ENCODE peak calls at places on chromosomes 3 and 15, in six cellular contexts. R, O, L, I, V and U are unnamed samples.

GRCh38 chr15:61063875-61064320 is 165.2 kb downstream of the RORA start:
- DNase-seq in I (no peak), L (no peak), R (peak), V (no peak), O (no peak), U (no peak)

GRCh38 chr3:133662256-133662773 is 574 bp upstream of the TOPBP1 start:
- DNase-seq in L (no peak), R (peak), I (no peak), O (no peak), V (peak), U (no peak)

GRCh38 chr15:73560501-73561117 is 72.6 kb downstream of the NPTN start:
- DNase-seq in R (peak), V (peak), L (peak), I (peak), O (peak), U (no peak)

GRCh38 chr15:94312946-94313345 is 81.6 kb downstream of the MCTP2 start:
- DNase-seq in R (peak), L (no peak), V (no peak), O (no peak), I (no peak), U (no peak)

GRCh38 chr3:178097576-178097975 is 438.7 kb upstream of the KCNMB2 start:
- DNase-seq in I (peak), L (no peak), R (no peak), O (no peak), V (no peak), U (no peak)

GRCh38 chr3:185733980-185734724 is 90.7 kb downstream of the IGF2BP2 start:
- DNase-seq in I (peak), O (no peak), R (peak), V (peak), L (peak), U (no peak)

GRCh38 chr3:65425880-65426279 is 612.8 kb downstream of the MAGI1 start:
- DNase-seq in L (peak), V (no peak), O (no peak), R (peak), I (no peak), U (no peak)

GRCh38 chr15:22811640-22812039 is 25.2 kb downstream of the NIPA1 start:
- DNase-seq in L (no peak), O (no peak), R (peak), V (no peak), I (peak), U (no peak)

GRCh38 chr3:174126990-174127758 is 729.6 kb downstream of the NLGN1 start:
- DNase-seq in L (no peak), R (no peak), O (no peak), V (no peak), I (no peak), U (no peak)

GRCh38 chr3:123375014-123375940 is 73.6 kb downstream of the ADCY5 start:
- DNase-seq in I (no peak), L (peak), O (no peak), V (no peak), R (no peak), U (no peak)

GRCh38 chr3:144879701-144880100 is 908.1 kb downstream of the DIPK2A start:
- DNase-seq in I (no peak), R (no peak), O (no peak), V (no peak), L (no peak), U (no peak)

GRCh38 chr3:132593950-132594328 is 3.1 kb upstream of the ACKR4 start:
- DNase-seq in I (no peak), R (peak), L (no peak), O (peak), V (no peak), U (no peak)

GRCh38 chr3:150149651-150150051 is 179.0 kb upstream of the PFN2 start:
- DNase-seq in R (peak), O (no peak), L (no peak), V (no peak), I (no peak), U (no peak)

GRCh38 chr3:53069422-53070068 is 23.7 kb upstream of the SFMBT1 start:
- DNase-seq in O (no peak), V (no peak), I (no peak), R (no peak), L (no peak), U (no peak)

GRCh38 chr3:160477750-160478149 is 28.2 kb upstream of the TRIM59 start:
- DNase-seq in V (no peak), L (peak), O (no peak), R (peak), I (no peak), U (no peak)

GRCh38 chr3:135865085-135865484 is 100.4 kb upstream of the PPP2R3A start:
- DNase-seq in O (no peak), L (no peak), I (no peak), V (no peak), R (no peak), U (no peak)

GRCh38 chr3:29694783-29695182 is 413.9 kb downstream of the RBMS3 start:
- DNase-seq in V (no peak), O (peak), L (peak), R (peak), I (peak), U (no peak)

GRCh38 chr3:194936659-194937058 is 251.0 kb downstream of the FAM43A start:
- DNase-seq in O (no peak), I (no peak), V (no peak), R (no peak), L (no peak), U (no peak)

GRCh38 chr15:27408428-27408827 is 437.4 kb downstream of the GABRG3 start:
- DNase-seq in R (no peak), O (no peak), I (no peak), V (no peak), L (no peak), U (no peak)

GRCh38 chr3:190070623-190071347 is 49.9 kb downstream of the P3H2 start:
- DNase-seq in L (no peak), V (no peak), I (no peak), O (no peak), R (peak), U (no peak)

GRCh38 chr3:157175678-157176077 is 15.7 kb upstream of the CCNL1 start:
- DNase-seq in L (peak), R (peak), V (peak), I (no peak), O (no peak), U (no peak)

GRCh38 chr3:149657458-149657795 is 398 bp downstream of the WWTR1 start:
- DNase-seq in I (peak), R (peak), O (no peak), V (no peak), L (no peak), U (no peak)

GRCh38 chr3:11143476-11143875 is 10.8 kb upstream of the HRH1 start:
- DNase-seq in O (no peak), V (no peak), I (no peak), R (no peak), L (no peak), U (no peak)

GRCh38 chr3:149879872-149880271 is 66.9 kb downstream of the RNF13 start:
- DNase-seq in L (peak), V (no peak), O (peak), R (peak), I (peak), U (no peak)

GRCh38 chr3:131630812-131631211 is 128.0 kb upstream of the MRPL3 start:
- DNase-seq in R (peak), I (no peak), L (no peak), O (no peak), V (no peak), U (no peak)

GRCh38 chr15:83112959-83113299 is 5.5 kb downstream of the TM6SF1 start:
- DNase-seq in L (no peak), R (no peak), I (no peak), V (no peak), O (no peak), U (no peak)

GRCh38 chr3:50567386-50568182 is at the start of gene C3orf18:
- DNase-seq in L (peak), O (peak), V (peak), R (peak), I (peak), U (peak)

GRCh38 chr3:31958721-31959152 is 22.3 kb downstream of the OSBPL10 start:
- DNase-seq in V (no peak), R (no peak), I (no peak), O (no peak), L (no peak), U (no peak)

GRCh38 chr15:85741662-85742061 is 53.1 kb downstream of the KLHL25 start:
- DNase-seq in I (no peak), R (no peak), V (no peak), O (no peak), L (no peak), U (no peak)

GRCh38 chr3:47455806-47456452 is 19.8 kb downstream of the SCAP start:
- DNase-seq in L (no peak), I (no peak), O (no peak), V (no peak), R (no peak), U (no peak)

GRCh38 chr15:40252438-40253178 is 13.7 kb downstream of the PAK6 start:
- DNase-seq in L (peak), O (no peak), I (no peak), R (peak), V (peak), U (no peak)

GRCh38 chr3:195181781-195182469 is 89.0 kb downstream of the XXYLT1 start:
- DNase-seq in O (no peak), R (no peak), L (no peak), V (no peak), I (no peak), U (no peak)

GRCh38 chr3:189636048-189636447 is 4.9 kb downstream of the TP63 start:
- DNase-seq in O (no peak), R (no peak), V (no peak), I (no peak), L (no peak), U (no peak)

GRCh38 chr3:119084371-119085069 is 49.9 kb upstream of the IGSF11 start:
- DNase-seq in O (no peak), V (no peak), I (no peak), R (peak), L (no peak), U (no peak)

GRCh38 chr15:51864408-51865056 is 35.1 kb downstream of the TMOD3 start:
- DNase-seq in R (peak), I (no peak), O (no peak), L (no peak), V (no peak), U (no peak)

GRCh38 chr3:40308725-40309438 is 625 bp upstream of the EIF1B start:
- DNase-seq in L (no peak), R (no peak), I (no peak), O (no peak), V (peak), U (no peak)